ENCODE peak calls at places on chromosomes 11 and 22, in eight cellular contexts. U is tibial nerve, A is OCI-LY7, C is mammary epithelial cell, D is RWPE1, W is cardiac muscle cell, M is right lobe of liver, O is adrenal gland. Q is an unnamed sample.

GRCh38 chr22:20746466-20747189 is 27.3 kb upstream of the SERPIND1 start:
- DNase-seq in U (no peak), A (no peak), C (no peak), D (no peak), W (no peak), M (no peak), O (no peak), Q (no peak)

GRCh38 chr11:76610871-76611475 is 59.6 kb downstream of the LRRC32 start:
- DNase-seq in U (no peak), A (no peak), C (no peak), D (no peak), W (peak), M (no peak), O (peak), Q (no peak)

GRCh38 chr11:24963879-24964278 is 467.0 kb downstream of the LUZP2 start:
- DNase-seq in U (no peak), A (no peak), C (no peak), D (no peak), W (no peak), M (no peak), O (no peak), Q (no peak)

GRCh38 chr11:12132790-12133145 is 22.4 kb downstream of the MICAL2 start:
- DNase-seq in U (no peak), A (no peak), C (no peak), D (no peak), W (no peak), M (no peak), O (no peak), Q (no peak)

GRCh38 chr22:46779651-46780050 is 17.2 kb downstream of the TBC1D22A start:
- DNase-seq in U (no peak), A (no peak), C (no peak), D (no peak), W (no peak), M (no peak), O (no peak), Q (no peak)

GRCh38 chr22:17152971-17153370 is 6.1 kb downstream of the HDHD5 start:
- DNase-seq in U (no peak), A (no peak), C (no peak), D (no peak), W (no peak), M (no peak), O (no peak), Q (no peak)

GRCh38 chr22:48171294-48171693 is 1408.8 kb downstream of the TBC1D22A start:
- DNase-seq in U (no peak), A (no peak), C (no peak), D (no peak), W (peak), M (no peak), O (no peak), Q (no peak)

GRCh38 chr11:4607782-4608666 is at the start of gene TRIM68:
- DNase-seq in U (peak), A (peak), C (peak), D (peak), W (peak), M (peak), O (peak), Q (peak)

GRCh38 chr11:20634044-20634443 is 34.6 kb downstream of the SLC6A5 start:
- DNase-seq in U (no peak), A (no peak), C (no peak), D (no peak), W (no peak), M (no peak), O (no peak), Q (no peak)

GRCh38 chr22:41619979-41620645 is 731 bp downstream of the DESI1 start:
- DNase-seq in U (no peak), A (peak), C (peak), D (no peak), W (peak), M (peak), O (peak), Q (peak)

GRCh38 chr11:33125025-33125424 is 36.3 kb downstream of the CSTF3 start:
- DNase-seq in U (no peak), A (no peak), C (no peak), D (no peak), W (no peak), M (no peak), O (no peak), Q (no peak)

GRCh38 chr22:19691721-19692341 is 22.5 kb upstream of the SEPTIN5 start:
- DNase-seq in U (no peak), A (no peak), C (peak), D (peak), W (peak), M (no peak), O (no peak), Q (no peak)

GRCh38 chr11:109553284-109553683 is 131.3 kb downstream of the C11orf87 start:
- DNase-seq in U (no peak), A (no peak), C (no peak), D (no peak), W (no peak), M (no peak), O (no peak), Q (no peak)

GRCh38 chr22:49965291-49966040 is 4.9 kb downstream of the PIM3 start:
- DNase-seq in U (peak), A (no peak), C (no peak), D (no peak), W (no peak), M (peak), O (peak), Q (peak)

GRCh38 chr22:37930270-37930951 is 23.0 kb downstream of the C22orf23 start:
- DNase-seq in U (no peak), A (peak), C (no peak), D (peak), W (no peak), M (no peak), O (peak), Q (no peak)

GRCh38 chr11:78390809-78391208 is 26.8 kb downstream of the GAB2 start:
- DNase-seq in U (no peak), A (no peak), C (no peak), D (no peak), W (no peak), M (no peak), O (no peak), Q (no peak)

GRCh38 chr22:33832558-33833151 is 87.6 kb downstream of the LARGE1 start:
- DNase-seq in U (no peak), A (no peak), C (no peak), D (no peak), W (no peak), M (peak), O (peak), Q (no peak)

GRCh38 chr22:17476838-17477237 is 86.5 kb upstream of the SLC25A18 start:
- DNase-seq in U (no peak), A (no peak), C (peak), D (no peak), W (no peak), M (no peak), O (no peak), Q (no peak)

GRCh38 chr11:19679952-19680823 is 32.4 kb upstream of the NAV2 start:
- DNase-seq in U (peak), A (no peak), C (peak), D (peak), W (peak), M (peak), O (peak), Q (peak)

GRCh38 chr22:50684501-50684900 is 11.9 kb downstream of the SHANK3 start:
- DNase-seq in U (no peak), A (no peak), C (no peak), D (no peak), W (no peak), M (no peak), O (no peak), Q (no peak)

GRCh38 chr11:29627541-29627940 is 389.3 kb downstream of the KCNA4 start:
- DNase-seq in U (no peak), A (no peak), C (no peak), D (no peak), W (no peak), M (no peak), O (no peak), Q (no peak)

GRCh38 chr11:11022126-11022730 is 164.4 kb upstream of the ZBED5 start:
- DNase-seq in U (no peak), A (peak), C (no peak), D (peak), W (peak), M (no peak), O (no peak), Q (no peak)

GRCh38 chr11:126060651-126061220 is 1.9 kb downstream of the CDON start:
- DNase-seq in U (no peak), A (no peak), C (no peak), D (no peak), W (no peak), M (no peak), O (no peak), Q (no peak)

GRCh38 chr11:118572914-118573550 is 823 bp downstream of the ARCN1 start:
- DNase-seq in U (no peak), A (peak), C (peak), D (peak), W (no peak), M (no peak), O (no peak), Q (no peak)

GRCh38 chr11:35214792-35215193 is 75.8 kb downstream of the CD44 start:
- DNase-seq in U (no peak), A (no peak), C (peak), D (peak), W (no peak), M (no peak), O (no peak), Q (no peak)

GRCh38 chr11:35215945-35216344 is 77.0 kb downstream of the CD44 start:
- DNase-seq in U (no peak), A (no peak), C (no peak), D (no peak), W (no peak), M (no peak), O (no peak), Q (no peak)

GRCh38 chr11:35211952-35212351 is 73.0 kb downstream of the CD44 start:
- DNase-seq in U (no peak), A (no peak), C (no peak), D (no peak), W (no peak), M (no peak), O (no peak), Q (no peak)

GRCh38 chr11:35216962-35217667 is 78.1 kb downstream of the CD44 start:
- DNase-seq in U (no peak), A (peak), C (peak), D (no peak), W (no peak), M (no peak), O (peak), Q (no peak)

GRCh38 chr11:35214181-35214770 is 75.3 kb downstream of the CD44 start:
- DNase-seq in U (no peak), A (no peak), C (no peak), D (no peak), W (no peak), M (no peak), O (no peak), Q (no peak)
- H3K27ac ChIP-seq in U (no peak), A (no peak), C (peak), D (no peak), W (no peak), M (no peak), O (no peak), Q (no peak)

GRCh38 chr11:34855021-34855753 is 61.0 kb downstream of the APIP start:
- DNase-seq in U (no peak), A (no peak), C (peak), D (no peak), W (no peak), M (no peak), O (no peak), Q (no peak)

GRCh38 chr11:34860034-34860433 is 56.1 kb downstream of the APIP start:
- DNase-seq in U (no peak), A (no peak), C (peak), D (no peak), W (no peak), M (no peak), O (no peak), Q (no peak)

GRCh38 chr11:34859496-34859895 is 56.7 kb downstream of the APIP start:
- DNase-seq in U (no peak), A (no peak), C (no peak), D (no peak), W (no peak), M (no peak), O (no peak), Q (no peak)

GRCh38 chr11:34855754-34856095 is 60.5 kb downstream of the APIP start:
- DNase-seq in U (no peak), A (no peak), C (no peak), D (no peak), W (no peak), M (no peak), O (no peak), Q (no peak)

DNA sequence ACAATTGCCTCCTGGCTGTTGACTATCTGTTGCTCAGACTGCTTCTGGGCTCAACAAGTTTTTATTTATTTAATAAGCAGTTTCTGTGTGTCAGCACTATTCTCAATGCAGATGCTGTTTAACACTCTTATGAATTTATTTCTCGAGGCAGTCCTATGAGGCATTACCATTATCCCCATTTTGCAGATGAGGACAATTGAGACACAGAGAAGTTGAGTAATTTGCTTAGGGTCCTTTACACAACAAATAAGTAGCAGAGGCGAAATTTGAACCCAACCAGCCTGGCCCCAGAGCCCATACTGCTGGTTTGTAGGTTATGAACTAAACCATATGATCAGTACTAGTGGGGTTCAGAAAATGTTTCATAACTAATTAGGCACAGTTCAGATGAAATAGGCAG is 58.7 kb downstream of the APIP start:
- DNase-seq in U (no peak), A (no peak), C (no peak), D (no peak), W (no peak), M (no peak), O (no peak), Q (no peak)
- TF ChIP-seq CTCF in U (no peak), A (no peak), C (no peak), D (no peak), W (no peak), M (no peak), O (no peak), Q (no peak)

GRCh38 chr11:100963375-100963774 is 166.2 kb downstream of the PGR start:
- DNase-seq in U (no peak), A (no peak), C (no peak), D (no peak), W (no peak), M (no peak), O (no peak), Q (no peak)
- H3K27ac ChIP-seq in U (no peak), A (no peak), C (no peak), D (no peak), W (no peak), M (no peak), O (no peak), Q (no peak)

GRCh38 chr11:128961645-128962044 is 19.0 kb upstream of the TP53AIP1 start:
- DNase-seq in U (no peak), A (no peak), C (no peak), D (no peak), W (no peak), M (no peak), O (no peak), Q (no peak)

GRCh38 chr11:128953151-128953550 is 10.5 kb upstream of the TP53AIP1 start:
- DNase-seq in U (no peak), A (no peak), C (no peak), D (no peak), W (no peak), M (no peak), O (no peak), Q (no peak)

GRCh38 chr11:128957204-128957482 is 14.5 kb upstream of the TP53AIP1 start:
- DNase-seq in U (no peak), A (no peak), C (no peak), D (no peak), W (no peak), M (no peak), O (no peak), Q (no peak)

DNA sequence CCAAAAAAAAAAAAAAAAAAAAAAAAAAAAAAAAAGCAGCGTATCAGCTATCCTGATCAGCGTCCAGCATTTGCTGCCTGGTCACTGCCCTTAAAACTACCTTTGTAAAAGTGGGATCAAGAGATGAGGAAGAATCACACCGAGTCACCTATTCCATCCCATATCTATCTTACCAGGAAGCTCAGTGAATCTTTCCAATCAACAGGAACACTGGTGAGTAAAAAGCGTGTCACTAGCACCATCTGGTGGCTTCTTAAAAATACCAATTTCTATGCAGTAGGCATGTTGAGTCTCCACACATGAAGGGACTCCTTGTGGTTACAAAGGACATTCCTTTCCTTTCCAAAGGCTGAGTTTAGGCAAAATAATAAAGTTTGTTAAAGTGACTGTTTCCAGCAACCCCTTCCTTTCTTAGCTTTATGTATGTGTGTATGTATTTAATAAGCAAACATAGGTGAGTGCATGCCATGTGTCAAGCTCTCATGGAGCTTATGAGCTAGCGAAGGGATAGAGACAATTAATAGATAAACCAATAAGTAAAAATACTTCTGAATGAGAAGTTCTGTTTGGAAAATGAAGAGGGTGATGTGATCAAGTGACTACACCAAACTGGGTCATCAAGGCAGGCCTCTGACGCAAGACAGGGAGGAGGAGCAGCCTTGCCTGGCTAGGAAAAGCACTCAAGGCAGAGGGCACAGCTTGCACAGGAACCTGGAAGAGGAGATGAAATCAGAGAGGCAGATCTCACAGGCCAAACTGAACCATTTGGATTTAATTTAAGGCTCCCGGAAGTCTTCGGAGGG is 13.9 kb upstream of the TP53AIP1 start:
- DNase-seq in U (no peak), A (peak), C (peak), D (peak), W (peak), M (no peak), O (no peak), Q (no peak)
- TF ChIP-seq CTCF in U (peak), A (peak), C (peak), D (peak), W (peak), M (peak), O (peak), Q (peak)

DNA sequence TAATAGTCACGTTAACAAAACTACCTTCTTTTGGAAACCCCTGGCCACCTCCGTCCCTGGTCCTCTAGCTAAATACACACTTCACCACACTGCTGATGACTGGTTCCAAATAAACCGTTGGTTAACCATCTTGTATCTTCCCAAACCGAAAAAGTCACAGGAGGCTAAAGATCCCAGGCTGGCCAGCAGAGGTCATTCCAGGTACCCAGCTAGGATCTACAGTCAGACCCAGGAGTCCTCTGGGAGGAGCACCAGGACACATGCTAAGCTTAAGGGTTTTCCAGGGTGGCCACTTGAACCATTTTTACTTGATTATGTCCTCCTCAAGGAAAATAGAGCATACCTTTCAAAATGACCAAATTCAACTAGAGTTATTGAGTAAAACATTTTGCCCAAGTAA is 103.2 kb downstream of the ETS1 start:
- DNase-seq in U (no peak), A (no peak), C (no peak), D (peak), W (no peak), M (no peak), O (no peak), Q (no peak)
- H3K27ac ChIP-seq in U (no peak), A (peak), C (no peak), D (no peak), W (no peak), M (no peak), O (no peak), Q (peak)

DNA sequence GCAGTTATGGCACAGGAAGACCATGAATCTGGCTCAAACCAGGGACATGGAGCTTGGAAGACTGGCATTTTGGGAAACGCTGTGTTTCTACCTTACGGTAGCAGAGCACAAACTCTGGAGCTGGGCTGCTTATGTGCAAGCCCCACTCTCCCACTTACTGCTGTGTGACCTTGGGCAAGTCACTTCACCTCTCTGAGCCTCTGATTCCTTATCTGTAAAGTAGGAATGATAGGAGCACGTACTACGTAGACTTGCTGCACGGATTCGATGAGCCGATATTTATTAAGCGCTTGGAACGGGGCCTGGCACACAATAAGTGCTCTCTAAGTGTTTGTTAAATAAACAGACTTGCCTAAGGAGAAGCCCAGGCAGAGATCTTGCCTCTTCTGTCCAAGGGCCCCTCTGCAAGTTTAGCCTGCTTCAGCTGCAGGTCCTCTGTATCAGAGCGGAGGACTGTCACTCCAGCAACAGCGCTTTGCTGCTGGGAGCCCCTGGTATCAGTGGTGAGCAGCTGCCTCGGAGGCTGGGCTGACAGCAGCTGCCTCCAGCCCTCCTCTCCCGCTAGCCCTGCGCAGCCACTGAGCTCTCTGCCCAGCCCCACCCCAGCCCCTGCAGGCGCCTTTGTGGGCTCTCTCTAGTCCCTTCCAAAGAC is 96.9 kb upstream of the ANO1 start:
- DNase-seq in U (no peak), A (no peak), C (no peak), D (no peak), W (peak), M (no peak), O (no peak), Q (no peak)
- TF ChIP-seq CTCF in U (no peak), A (no peak), C (no peak), D (no peak), W (no peak), M (no peak), O (no peak), Q (no peak)

DNA sequence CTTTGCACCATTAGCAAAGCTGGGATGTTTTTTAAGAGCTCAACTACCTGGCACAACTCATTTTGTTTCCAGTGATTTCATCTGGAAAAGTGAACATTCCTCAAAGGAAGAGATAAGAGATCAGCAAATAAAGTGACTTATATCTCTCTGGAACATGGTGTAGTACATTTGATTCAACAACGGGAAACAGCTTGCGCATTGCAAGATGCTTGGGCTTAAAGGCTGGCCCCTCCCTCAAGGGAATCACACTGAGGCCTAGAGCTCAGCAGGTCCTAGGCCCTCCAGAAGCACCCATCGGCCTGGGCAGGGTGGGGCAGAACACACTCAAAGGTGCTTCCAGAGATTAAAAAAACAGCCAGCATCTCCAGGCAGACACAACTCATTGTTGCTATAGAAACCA is 69.0 kb upstream of the ARFGAP3 start:
- DNase-seq in U (no peak), A (no peak), C (no peak), D (no peak), W (no peak), M (no peak), O (peak), Q (no peak)
- H3K27ac ChIP-seq in U (peak), A (no peak), C (no peak), D (peak), W (no peak), M (no peak), O (peak), Q (peak)